ENCODE peak calls at places on chromosomes 13 and 19, in nine cellular contexts. One of them, this sample, is unnamed.

GRCh38 chr19:511101-511841 is 4.0 kb downstream of the TPGS1 start:
- DNase-seq in anterior cingulate cortex: no peak
- DNase-seq in NCI-H1092 treated with DMSO at 0.1 percent for 48 hours: peak
- DNase-seq in non-pigmented ciliary epithelial cell: no peak
- DNase-seq in colonic mucosa: peak
- DNase-seq in neural progenitor cell: peak
- DNase-seq in heart right ventricle: no peak
- DNase-seq in T-helper 1 cell: peak
- DNase-seq in WERI-Rb-1: no peak
- DNase-seq in this sample: peak

GRCh38 chr13:60627071-60627686 is 230.2 kb downstream of the TDRD3 start:
- DNase-seq in anterior cingulate cortex: no peak
- DNase-seq in NCI-H1092 treated with DMSO at 0.1 percent for 48 hours: peak
- DNase-seq in non-pigmented ciliary epithelial cell: peak
- DNase-seq in colonic mucosa: no peak
- DNase-seq in neural progenitor cell: peak
- DNase-seq in heart right ventricle: no peak
- DNase-seq in T-helper 1 cell: no peak
- DNase-seq in WERI-Rb-1: peak
- DNase-seq in this sample: no peak

GRCh38 chr19:11247391-11247790 is 8.0 kb downstream of the ANGPTL8 start:
- DNase-seq in anterior cingulate cortex: no peak
- DNase-seq in NCI-H1092 treated with DMSO at 0.1 percent for 48 hours: no peak
- DNase-seq in non-pigmented ciliary epithelial cell: no peak
- DNase-seq in colonic mucosa: no peak
- DNase-seq in neural progenitor cell: no peak
- DNase-seq in heart right ventricle: peak
- DNase-seq in T-helper 1 cell: no peak
- DNase-seq in WERI-Rb-1: no peak
- DNase-seq in this sample: peak

GRCh38 chr19:35019144-35019543 is 11.1 kb upstream of the SCN1B start:
- DNase-seq in anterior cingulate cortex: no peak
- DNase-seq in NCI-H1092 treated with DMSO at 0.1 percent for 48 hours: no peak
- DNase-seq in non-pigmented ciliary epithelial cell: no peak
- DNase-seq in colonic mucosa: no peak
- DNase-seq in neural progenitor cell: no peak
- DNase-seq in heart right ventricle: no peak
- DNase-seq in T-helper 1 cell: no peak
- DNase-seq in WERI-Rb-1: no peak
- DNase-seq in this sample: no peak

GRCh38 chr13:35388456-35388855 is 88.0 kb downstream of the MAB21L1 start:
- DNase-seq in anterior cingulate cortex: no peak
- DNase-seq in NCI-H1092 treated with DMSO at 0.1 percent for 48 hours: no peak
- DNase-seq in non-pigmented ciliary epithelial cell: no peak
- DNase-seq in colonic mucosa: no peak
- DNase-seq in neural progenitor cell: no peak
- DNase-seq in heart right ventricle: no peak
- DNase-seq in T-helper 1 cell: no peak
- DNase-seq in WERI-Rb-1: no peak
- DNase-seq in this sample: no peak

GRCh38 chr19:41871573-41872383 is 5.3 kb upstream of the CD79A start:
- DNase-seq in anterior cingulate cortex: no peak
- DNase-seq in NCI-H1092 treated with DMSO at 0.1 percent for 48 hours: no peak
- DNase-seq in non-pigmented ciliary epithelial cell: no peak
- DNase-seq in colonic mucosa: no peak
- DNase-seq in neural progenitor cell: no peak
- DNase-seq in heart right ventricle: no peak
- DNase-seq in T-helper 1 cell: peak
- DNase-seq in WERI-Rb-1: no peak
- DNase-seq in this sample: peak

GRCh38 chr19:35773020-35773809 is 2.1 kb upstream of the ARHGAP33 start:
- DNase-seq in anterior cingulate cortex: no peak
- DNase-seq in NCI-H1092 treated with DMSO at 0.1 percent for 48 hours: no peak
- DNase-seq in non-pigmented ciliary epithelial cell: no peak
- DNase-seq in colonic mucosa: no peak
- DNase-seq in neural progenitor cell: no peak
- DNase-seq in heart right ventricle: no peak
- DNase-seq in T-helper 1 cell: no peak
- DNase-seq in WERI-Rb-1: no peak
- DNase-seq in this sample: no peak

GRCh38 chr19:46753420-46754155 is 7.3 kb upstream of the STRN4 start:
- DNase-seq in anterior cingulate cortex: no peak
- DNase-seq in NCI-H1092 treated with DMSO at 0.1 percent for 48 hours: peak
- DNase-seq in non-pigmented ciliary epithelial cell: no peak
- DNase-seq in colonic mucosa: peak
- DNase-seq in neural progenitor cell: peak
- DNase-seq in heart right ventricle: peak
- DNase-seq in T-helper 1 cell: peak
- DNase-seq in WERI-Rb-1: peak
- DNase-seq in this sample: peak

GRCh38 chr19:32363175-32363574 is 17.8 kb downstream of the ZNF507 start:
- DNase-seq in anterior cingulate cortex: peak
- DNase-seq in NCI-H1092 treated with DMSO at 0.1 percent for 48 hours: no peak
- DNase-seq in non-pigmented ciliary epithelial cell: no peak
- DNase-seq in colonic mucosa: no peak
- DNase-seq in neural progenitor cell: no peak
- DNase-seq in heart right ventricle: no peak
- DNase-seq in T-helper 1 cell: no peak
- DNase-seq in WERI-Rb-1: no peak
- DNase-seq in this sample: no peak